ENCODE peak calls at places on chromosomes 1 and 21, in seven cellular contexts. Y is heart left ventricle, B is mammary epithelial cell, P is stomach, O is right atrium auricular region, Z is lung, J is cardiac muscle cell. K is an unnamed sample. For H3K4me1 and H3K27me3, the result is how much of the 10 kb centered on the place peaks cover.

GRCh38 chr1:147541672-147542548 is 609 bp downstream of the BCL9 start:
- DNase-seq in J (peak), Y (peak), B (no peak), Z (no peak), O (peak), P (peak), K (peak)

GRCh38 chr1:15617874-15618684 is 821 bp downstream of the DDI2 start:
- DNase-seq in Y (peak), P (no peak), J (peak), B (peak), O (no peak), Z (no peak), K (peak)

GRCh38 chr1:236275586-236275985 is 6.2 kb downstream of the ERO1B start:
- DNase-seq in B (no peak), Y (no peak), J (no peak), Z (no peak), O (no peak), P (no peak), K (no peak)

GRCh38 chr1:151235235-151235634 is 19.3 kb upstream of the PSMD4 start:
- DNase-seq in B (no peak), Z (no peak), O (no peak), J (no peak), P (no peak), Y (no peak), K (no peak)

GRCh38 chr1:113391643-113392271 is 1.4 kb downstream of the MAGI3 start:
- DNase-seq in J (peak), O (no peak), Y (no peak), P (peak), Z (no peak), B (peak), K (peak)

GRCh38 chr1:206846475-206846874 is 18.9 kb upstream of the IL20 start:
- DNase-seq in Z (no peak), J (no peak), B (no peak), P (peak), Y (no peak), O (no peak), K (no peak)

GRCh38 chr1:95974586-95974985 is 740.6 kb downstream of the RWDD3 start:
- DNase-seq in B (no peak), P (no peak), O (no peak), J (no peak), Y (no peak), Z (no peak), K (peak)

GRCh38 chr1:7501259-7501560 is 269.9 kb upstream of the VAMP3 start:
- DNase-seq in B (no peak), J (no peak), O (no peak), Z (no peak), P (no peak), Y (no peak), K (no peak)

GRCh38 chr1:177495878-177496277 is 325.1 kb downstream of the BRINP2 start:
- DNase-seq in J (no peak), Z (no peak), O (no peak), P (no peak), Y (no peak), B (no peak), K (no peak)

GRCh38 chr1:53578358-53578757 is 119.2 kb downstream of the DMRTB1 start:
- DNase-seq in Z (no peak), Y (no peak), O (no peak), B (no peak), P (no peak), J (no peak), K (no peak)

GRCh38 chr21:37095821-37096220 is 22.8 kb downstream of the TTC3 start:
- DNase-seq in J (no peak), P (no peak), Z (no peak), Y (no peak), O (no peak), B (no peak), K (no peak)

GRCh38 chr1:180908084-180908765 is 4.5 kb upstream of the KIAA1614 start:
- DNase-seq in O (peak), B (no peak), P (peak), J (no peak), Y (no peak), Z (no peak), K (peak)

GRCh38 chr1:62012821-62013220 is 181.8 kb upstream of the L1TD1 start:
- DNase-seq in J (no peak), Z (no peak), P (no peak), B (no peak), Y (peak), O (no peak), K (no peak)

GRCh38 chr1:172959578-172959977 is 91.2 kb downstream of the TNFSF18 start:
- DNase-seq in Z (no peak), O (no peak), B (no peak), J (no peak), Y (no peak), P (no peak), K (no peak)

GRCh38 chr1:58811303-58811702 is 27.5 kb upstream of the JUN start:
- DNase-seq in P (no peak), O (no peak), B (peak), Z (no peak), J (no peak), Y (no peak), K (no peak)

GRCh38 chr1:211548321-211549091 is 30.5 kb downstream of the SLC30A1 start:
- DNase-seq in Z (no peak), P (no peak), J (peak), B (no peak), O (no peak), Y (no peak), K (peak)

GRCh38 chr1:157798211-157798610 is 21.3 kb upstream of the FCRL2 start:
- DNase-seq in J (no peak), Y (no peak), B (peak), P (no peak), O (no peak), Z (no peak), K (no peak)

GRCh38 chr1:46342084-46342656 is 1.6 kb downstream of the NSUN4 start:
- DNase-seq in O (no peak), Y (no peak), P (no peak), B (peak), Z (no peak), J (no peak), K (peak)

GRCh38 chr1:226429051-226429461 is 21.2 kb upstream of the PARP1 start:
- DNase-seq in Y (no peak), Z (no peak), B (no peak), J (no peak), O (no peak), P (no peak), K (peak)

GRCh38 chr1:15570861-15571260 is 14.0 kb downstream of the AGMAT start:
- DNase-seq in P (no peak), J (no peak), Z (no peak), Y (no peak), O (no peak), B (no peak), K (no peak)

GRCh38 chr1:165352442-165353293 is 3.8 kb downstream of the LMX1A start:
- DNase-seq in B (no peak), J (peak), Z (no peak), Y (no peak), P (no peak), O (no peak), K (peak)

DNA sequence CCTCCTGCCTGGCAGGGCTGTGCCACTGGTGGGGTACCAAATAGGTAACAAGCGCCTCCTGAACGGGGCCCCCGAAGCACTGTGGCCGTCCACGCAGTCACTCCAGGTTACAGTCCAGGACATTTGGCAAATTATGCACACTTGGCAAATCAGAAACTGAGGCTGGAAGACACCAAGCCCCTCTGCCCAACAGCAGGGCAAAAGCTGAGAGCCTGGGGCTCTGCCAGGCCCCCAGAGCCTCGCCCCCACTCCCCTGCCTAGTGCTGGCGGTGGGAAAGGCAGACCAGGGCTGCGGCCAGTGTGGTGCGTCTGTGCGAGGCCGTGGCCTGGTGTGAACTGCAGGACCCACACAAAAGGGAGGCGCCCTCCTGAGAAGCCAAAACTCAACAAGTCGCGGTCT is 9.4 kb downstream of the PANK4 start:
- DNase-seq in B (no peak), Z (no peak), J (no peak), P (no peak), Y (no peak), O (no peak), K (no peak)
- H3K4me1 ChIP-seq in B (under half), Z (under half), J (under half), P (under half), Y (under half), O (under half), K (under half)

GRCh38 chr1:39995973-39996393 is 41.0 kb downstream of the MFSD2A start:
- DNase-seq in J (no peak), Z (no peak), Y (no peak), B (no peak), P (no peak), O (no peak), K (peak)
- TF ChIP-seq CTCF in J (no peak), Z (no peak), Y (no peak), B (no peak), P (no peak), O (no peak), K (no peak)

DNA sequence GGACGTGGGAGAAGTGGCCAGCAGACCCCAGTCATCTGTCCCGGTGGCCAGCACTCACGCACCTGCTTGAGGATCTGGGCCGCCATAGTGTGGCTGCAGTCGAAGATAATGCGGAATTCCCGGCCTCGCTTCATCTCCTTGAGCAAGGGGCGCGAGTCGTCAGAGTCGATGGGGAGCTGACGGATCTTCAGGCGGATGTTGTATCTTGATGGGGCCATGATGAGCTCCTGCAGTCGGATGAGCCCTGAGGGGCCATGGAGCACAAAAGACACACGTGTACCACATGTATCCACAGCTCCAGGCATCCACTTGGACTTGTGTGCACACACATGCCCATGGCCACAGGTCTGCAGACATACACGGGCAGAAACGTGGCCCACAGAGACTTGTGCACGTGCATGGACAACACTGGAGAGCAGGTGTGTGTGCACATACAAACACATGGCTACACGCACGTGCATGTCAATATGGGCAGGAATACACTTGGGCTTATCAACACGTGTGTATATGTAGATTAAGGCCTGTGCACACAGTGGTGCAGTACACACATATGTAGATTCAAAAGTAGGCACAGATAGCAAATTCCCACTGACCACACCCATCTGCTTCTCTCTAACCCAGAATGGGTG is 162.1 kb downstream of the GRIK3 start:
- DNase-seq in B (no peak), O (no peak), P (no peak), Y (no peak), J (no peak), Z (no peak), K (peak)
- H3K27me3 ChIP-seq in B (under half), O (under half), P (under half), Y (under half), J (under half), Z (under half), K (under half)

GRCh38 chr21:41869771-41870170 is 9.4 kb downstream of the PRDM15 start:
- DNase-seq in Z (no peak), O (no peak), Y (no peak), B (no peak), J (no peak), P (no peak), K (no peak)

GRCh38 chr21:41866274-41866809 is 12.8 kb downstream of the PRDM15 start:
- DNase-seq in Y (no peak), B (no peak), Z (no peak), P (peak), J (no peak), O (no peak), K (peak)

GRCh38 chr21:41865002-41865777 is 14.0 kb downstream of the PRDM15 start:
- DNase-seq in Z (no peak), B (no peak), O (no peak), P (no peak), J (no peak), Y (no peak), K (peak)

GRCh38 chr21:41868062-41868710 is 11.0 kb downstream of the PRDM15 start:
- DNase-seq in Y (no peak), P (no peak), Z (no peak), J (no peak), O (no peak), B (no peak), K (no peak)

GRCh38 chr21:41867313-41867712 is 11.8 kb downstream of the PRDM15 start:
- DNase-seq in J (no peak), P (no peak), B (no peak), O (no peak), Z (no peak), Y (no peak), K (peak)
- H3K4me1 ChIP-seq in J (under half), P (under half), B (under half), O (under half), Z (under half), Y (under half), K (under half)

GRCh38 chr1:24557220-24557619 is 1.3 kb downstream of the NCMAP start:
- DNase-seq in J (no peak), P (no peak), B (no peak), O (no peak), Z (no peak), Y (no peak), K (no peak)

GRCh38 chr1:24556414-24556795 is 518 bp downstream of the NCMAP start:
- DNase-seq in Y (no peak), P (no peak), B (no peak), O (no peak), Z (no peak), J (no peak), K (no peak)

GRCh38 chr1:24553931-24554330 is 2.0 kb upstream of the NCMAP start:
- DNase-seq in O (no peak), J (no peak), Y (no peak), P (no peak), Z (no peak), B (no peak), K (no peak)

GRCh38 chr1:24554714-24555113 is 1.2 kb upstream of the NCMAP start:
- DNase-seq in P (no peak), J (no peak), O (no peak), Y (no peak), Z (no peak), B (no peak), K (no peak)

DNA sequence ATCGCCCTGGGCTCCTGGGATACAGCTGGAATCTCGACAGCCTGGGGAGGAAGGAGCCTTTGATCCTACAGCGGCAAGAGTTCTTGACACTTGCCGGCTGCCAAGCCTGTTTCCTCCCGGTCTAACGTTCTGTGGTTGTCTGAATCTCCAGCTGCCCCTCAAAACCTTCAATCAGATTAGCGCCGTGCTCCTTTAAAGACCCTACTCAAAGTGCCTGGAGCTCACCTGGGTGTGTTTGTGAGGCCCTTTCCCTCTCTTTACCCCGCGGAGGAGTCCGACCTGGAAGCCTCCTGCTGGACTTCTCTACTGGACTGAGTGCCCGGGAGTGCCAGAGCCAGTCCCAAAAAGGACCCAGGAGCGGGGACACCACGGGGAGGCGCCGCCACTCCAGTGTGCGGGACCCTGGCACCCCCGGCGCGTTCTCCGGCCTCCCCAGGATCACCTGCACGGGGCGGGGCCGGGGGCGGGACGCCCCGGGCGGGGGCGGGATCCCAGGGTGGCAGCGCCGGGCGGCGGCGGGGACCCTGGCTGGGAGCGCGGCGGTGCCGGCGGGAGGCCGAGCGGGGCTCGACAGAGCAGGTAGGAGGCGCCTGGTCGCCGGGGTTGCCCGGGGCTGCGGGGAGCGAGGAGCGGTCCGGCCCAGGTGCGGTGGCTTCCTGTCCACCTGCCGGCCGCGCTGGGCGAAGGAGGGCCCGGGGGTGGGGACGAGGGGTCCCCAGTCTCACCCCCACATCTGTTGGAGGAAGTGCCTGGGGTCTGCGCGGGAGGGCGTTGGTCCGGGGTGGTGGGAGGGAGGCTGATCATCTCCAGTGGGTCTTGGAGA is at the start of gene NCMAP:
- DNase-seq in J (peak), Y (no peak), B (no peak), P (peak), O (no peak), Z (peak), K (peak)
- TF ChIP-seq CTCF in J (no peak), Y (no peak), B (peak), P (no peak), O (no peak), Z (no peak), K (no peak)

K was measured in endodermal cell.